ENCODE peak calls at places on chromosome 7, in six cellular contexts. S is thoracic aorta, J is SJSA1, K is transverse colon, B is vagina, R is cardiac muscle cell. N is an unnamed sample.
A peak's percentile ranks its signal among the peaks of the same experiment; 100 is the strongest.

GRCh38 chr7:150311711-150312110 is 11.4 kb upstream of the LRRC61 start:
- DNase-seq in R (no peak), K (no peak), J (no peak), B (no peak), S (no peak), N (no peak)

GRCh38 chr7:75732764-75733630 is 5.7 kb downstream of the HIP1 start:
- DNase-seq in B (no peak), R (peak; percentile 73), K (no peak), J (peak; percentile 97), S (no peak), N (no peak)

GRCh38 chr7:159240962-159241361 is 96.3 kb upstream of the VIPR2 start:
- DNase-seq in K (no peak), R (no peak), B (no peak), S (no peak), J (no peak), N (no peak)

GRCh38 chr7:114481995-114482394 is 67.4 kb downstream of the FOXP2 start:
- DNase-seq in R (peak; percentile 74), K (no peak), B (no peak), S (no peak), J (no peak), N (no peak)

GRCh38 chr7:108813247-108814014 is 243.8 kb downstream of the DNAJB9 start:
- DNase-seq in S (no peak), J (no peak), B (no peak), K (no peak), R (no peak), N (no peak)

GRCh38 chr7:51639661-51640340 is 323.2 kb upstream of the COBL start:
- DNase-seq in B (no peak), K (no peak), J (no peak), S (no peak), R (no peak), N (no peak)

GRCh38 chr7:142854505-142855400 is at the start of gene EPHB6:
- DNase-seq in K (peak; percentile 87), S (no peak), B (no peak), R (peak; percentile 81), J (no peak), N (peak; percentile 84)

GRCh38 chr7:32204361-32205018 is 134.3 kb upstream of the PDE1C start:
- DNase-seq in J (peak; percentile 70), B (peak; percentile 55), K (peak; percentile 54), R (peak; percentile 90), S (no peak), N (peak; percentile 47)

GRCh38 chr7:21256310-21256877 is 171.5 kb upstream of the SP4 start:
- DNase-seq in J (no peak), R (peak; percentile 57), B (no peak), S (no peak), K (no peak), N (peak; percentile 41)

GRCh38 chr7:7739718-7740355 is 21.4 kb upstream of the RPA3 start:
- DNase-seq in S (no peak), J (no peak), B (no peak), R (no peak), K (no peak), N (no peak)

GRCh38 chr7:150811-151221 is 41.6 kb upstream of the FAM20C start:
- DNase-seq in B (no peak), J (no peak), R (peak; percentile 13), K (no peak), S (no peak), N (no peak)

GRCh38 chr7:129553861-129554530 is 51.7 kb downstream of the SMKR1 start:
- DNase-seq in B (no peak), R (no peak), K (no peak), J (peak; percentile 52), S (no peak), N (no peak)

GRCh38 chr7:29386196-29386765 is 177.4 kb upstream of the PRR15 start:
- DNase-seq in S (no peak), R (no peak), B (no peak), K (no peak), J (no peak), N (no peak)

GRCh38 chr7:40948239-40948638 is 754.7 kb downstream of the INHBA start:
- DNase-seq in R (no peak), S (no peak), K (no peak), B (no peak), J (no peak), N (no peak)

GRCh38 chr7:127769696-127770400 is 117.9 kb downstream of the SND1 start:
- DNase-seq in K (no peak), B (no peak), S (no peak), J (no peak), R (peak; percentile 71), N (no peak)

GRCh38 chr7:4268040-4268965 is 413.8 kb upstream of the FOXK1 start:
- DNase-seq in R (no peak), S (no peak), K (no peak), J (no peak), B (peak; percentile 82), N (no peak)

GRCh38 chr7:100571829-100572116 is 1.9 kb downstream of the SAP25 start:
- DNase-seq in J (no peak), B (no peak), S (no peak), R (no peak), K (no peak), N (no peak)

GRCh38 chr7:74568658-74569057 is 88.9 kb upstream of the GTF2I start:
- DNase-seq in B (no peak), J (no peak), K (no peak), R (no peak), S (no peak), N (no peak)

GRCh38 chr7:510782-511281 is 8.8 kb downstream of the PDGFA start:
- DNase-seq in K (no peak), R (no peak), J (no peak), S (no peak), B (no peak), N (no peak)

GRCh38 chr7:44847509-44847919 is 373 bp downstream of the H2AZ2 start:
- DNase-seq in K (peak; percentile 91), S (peak; percentile 45), J (peak; percentile 86), R (peak; percentile 89), B (no peak), N (peak; percentile 86)

GRCh38 chr7:155799514-155799913 is 12.7 kb downstream of the SHH start:
- DNase-seq in J (no peak), S (no peak), R (peak; percentile 82), K (no peak), B (no peak), N (peak; percentile 61)

GRCh38 chr7:157903715-157904114 is 566.9 kb downstream of the DNAJB6 start:
- DNase-seq in R (no peak), S (no peak), K (no peak), J (no peak), B (no peak), N (no peak)

GRCh38 chr7:88254721-88255120 is 34.9 kb upstream of the SRI start:
- DNase-seq in J (no peak), R (no peak), K (no peak), S (no peak), B (no peak), N (no peak)

GRCh38 chr7:12474035-12474434 is 70.4 kb upstream of the VWDE start:
- DNase-seq in B (no peak), R (no peak), J (no peak), K (no peak), S (no peak), N (no peak)

GRCh38 chr7:54541941-54542618 is at the start of gene VSTM2A:
- DNase-seq in K (no peak), B (no peak), S (no peak), R (peak; percentile 2), J (no peak), N (no peak)

DNA sequence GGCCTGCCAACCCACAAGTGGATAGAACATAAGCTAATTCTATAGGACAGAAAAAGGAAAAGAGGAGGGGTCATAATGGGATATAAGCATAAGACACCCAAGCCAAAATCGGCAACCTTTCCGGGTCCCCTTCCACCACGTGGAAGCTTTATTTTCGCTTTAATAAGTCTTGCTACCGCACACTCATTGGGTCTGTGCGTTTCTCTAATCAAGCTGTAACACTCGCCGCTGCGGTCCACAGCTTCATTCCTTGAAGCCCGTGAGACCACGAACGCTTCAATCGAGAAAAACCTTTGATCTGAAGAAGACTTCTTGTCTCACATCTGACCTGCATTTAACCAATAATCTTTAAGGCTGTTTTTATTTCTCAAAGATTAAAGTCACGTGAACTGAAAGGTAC is 35.8 kb upstream of the HECW1 start:
- DNase-seq in J (no peak), S (no peak), R (no peak), B (no peak), K (no peak), N (no peak)
- H3K4me1 ChIP-seq in J (peaks cover 9% of the 10 kb centered on the region), S (no peaks in the 10 kb centered on the region), R (no peaks in the 10 kb centered on the region), B (peaks cover 8% of the 10 kb centered on the region), K (no peaks in the 10 kb centered on the region), N (no peaks in the 10 kb centered on the region)

GRCh38 chr7:92611735-92612134 is 21.5 kb upstream of the FAM133B start:
- DNase-seq in S (no peak), B (no peak), J (no peak), R (no peak), K (no peak), N (no peak)
- H3K36me3 ChIP-seq in S (no peaks in the 10 kb centered on the region), B (peaks cover 6% of the 10 kb centered on the region), J (peaks cover 59% of the 10 kb centered on the region), R (peaks cover 15% of the 10 kb centered on the region), K (no peaks in the 10 kb centered on the region), N (no peaks in the 10 kb centered on the region)

DNA sequence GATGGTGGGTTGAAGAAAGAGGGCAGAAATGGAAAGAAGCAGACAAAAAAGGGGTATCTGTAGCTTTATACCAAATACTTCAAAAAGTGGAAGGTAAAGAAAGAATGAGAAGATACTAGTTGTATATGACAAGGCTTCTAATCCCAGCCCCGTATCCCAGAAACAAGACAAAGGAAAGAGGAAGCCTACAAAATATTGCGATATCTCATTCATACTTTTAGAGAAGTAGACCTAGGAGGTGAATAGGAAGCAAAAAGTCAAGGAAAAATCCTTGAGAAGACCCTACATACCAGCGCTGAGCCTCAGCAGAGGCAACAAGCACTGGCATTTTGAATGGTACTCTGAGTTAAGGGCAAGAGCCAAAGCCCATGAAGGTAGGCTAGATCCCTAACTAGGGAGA is 26.6 kb downstream of the PHTF2 start:
- DNase-seq in R (no peak), S (no peak), B (no peak), J (no peak), K (no peak), N (no peak)
- H3K4me1 ChIP-seq in R (peaks cover under 1% of the 10 kb centered on the region), S (peaks cover 10% of the 10 kb centered on the region), B (peaks cover 9% of the 10 kb centered on the region), J (no peaks in the 10 kb centered on the region), K (peaks cover 7% of the 10 kb centered on the region), N (no peaks in the 10 kb centered on the region)

DNA sequence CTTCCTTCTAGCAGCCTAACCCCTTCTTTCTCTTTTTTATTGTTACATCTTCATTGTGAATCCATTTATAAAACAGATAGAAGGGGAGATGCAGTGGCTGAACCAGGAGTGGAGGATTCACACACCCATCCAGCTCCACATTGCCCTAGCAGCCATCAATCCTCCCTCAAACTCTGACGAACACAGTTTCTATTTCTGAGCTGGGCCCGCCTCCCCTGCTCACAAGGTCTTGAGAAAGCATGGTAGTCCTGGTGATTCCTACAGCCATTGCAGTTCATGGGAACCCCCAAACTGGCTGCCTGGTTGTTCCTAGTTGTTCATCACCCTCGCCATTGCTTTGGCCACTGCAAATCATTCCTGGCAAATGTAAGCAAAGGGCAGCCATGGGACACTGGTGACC is 258.5 kb upstream of the AOAH start:
- DNase-seq in S (no peak), J (no peak), R (no peak), B (no peak), K (no peak), N (no peak)
- H3K36me3 ChIP-seq in S (no peaks in the 10 kb centered on the region), J (no peaks in the 10 kb centered on the region), R (no peaks in the 10 kb centered on the region), B (no peaks in the 10 kb centered on the region), K (no peaks in the 10 kb centered on the region), N (no peaks in the 10 kb centered on the region)